ENCODE peak calls at places on chromosomes 12 and 14, in seven cellular contexts. L is lung; S is K562; C is brain microvascular endothelial cell; E is uterus; H is CD8-positive, alpha-beta T cell; P is upper lobe of right lung. F is an unnamed sample.

GRCh38 chr12:27571463-27571862 is 47.5 kb downstream of the PPFIBP1 start:
- DNase-seq in S (no peak), H (no peak), L (no peak), C (peak), E (no peak), P (no peak), F (no peak)

GRCh38 chr12:131222271-131223139 is 268.8 kb downstream of the ADGRD1 start:
- DNase-seq in H (no peak), S (no peak), C (no peak), L (no peak), E (no peak), P (peak), F (peak)

GRCh38 chr12:57536597-57536942 is 10.4 kb downstream of the DCTN2 start:
- DNase-seq in C (no peak), S (no peak), E (no peak), P (no peak), L (no peak), H (no peak), F (no peak)

GRCh38 chr14:103597623-103598372 is 31.2 kb upstream of the KLC1 start:
- DNase-seq in C (peak), L (no peak), S (peak), E (peak), P (no peak), H (no peak), F (no peak)

GRCh38 chr12:57093412-57094193 is 4.7 kb downstream of the NAB2 start:
- DNase-seq in H (peak), E (peak), C (peak), S (peak), P (peak), L (peak), F (peak)

GRCh38 chr12:89344862-89345202 is 7.5 kb downstream of the DUSP6 start:
- DNase-seq in C (no peak), S (no peak), L (no peak), H (no peak), E (no peak), P (no peak), F (no peak)

GRCh38 chr12:70643927-70644326 is 6.7 kb upstream of the PTPRB start:
- DNase-seq in C (no peak), H (no peak), E (no peak), L (no peak), P (no peak), S (no peak), F (no peak)

GRCh38 chr14:103121846-103122577 is 1.2 kb upstream of the TNFAIP2 start:
- DNase-seq in H (no peak), S (peak), P (peak), L (peak), E (peak), C (no peak), F (peak)

GRCh38 chr12:54934419-54934818 is 50.1 kb downstream of the TESPA1 start:
- DNase-seq in P (no peak), E (no peak), L (no peak), H (no peak), S (no peak), C (no peak), F (no peak)

GRCh38 chr12:75878382-75878720 is 153.2 kb downstream of the PHLDA1 start:
- DNase-seq in C (peak), E (no peak), H (no peak), L (no peak), S (no peak), P (no peak), F (no peak)

GRCh38 chr14:36660736-36661505 is 739 bp upstream of the PAX9 start:
- DNase-seq in H (no peak), S (no peak), L (no peak), P (no peak), E (no peak), C (no peak), F (no peak)

GRCh38 chr14:102063808-102064429 is 22.9 kb downstream of the HSP90AA1 start:
- DNase-seq in P (peak), H (no peak), L (no peak), S (no peak), E (no peak), C (no peak), F (no peak)

GRCh38 chr12:71504471-71504852 is 64.9 kb downstream of the LGR5 start:
- DNase-seq in P (no peak), C (no peak), S (no peak), L (no peak), H (no peak), E (no peak), F (no peak)

GRCh38 chr14:89957791-89958190 is 2.1 kb downstream of the TDP1 start:
- DNase-seq in S (no peak), E (no peak), H (no peak), P (no peak), C (peak), L (no peak), F (no peak)

GRCh38 chr12:101923049-101923718 is 45.8 kb downstream of the DRAM1 start:
- DNase-seq in S (no peak), C (no peak), L (no peak), H (no peak), P (no peak), E (no peak), F (no peak)

GRCh38 chr12:3777206-3777809 is 24.4 kb upstream of the CRACR2A start:
- DNase-seq in L (no peak), H (no peak), P (no peak), C (peak), E (no peak), S (peak), F (no peak)

GRCh38 chr12:22415342-22416309 is 81.1 kb upstream of the ST8SIA1 start:
- DNase-seq in L (no peak), H (no peak), C (no peak), S (no peak), E (no peak), P (no peak), F (peak)

GRCh38 chr12:53625373-53625945 is 723 bp downstream of the ATF7 start:
- DNase-seq in S (peak), E (no peak), P (no peak), L (no peak), H (no peak), C (no peak), F (no peak)

DNA sequence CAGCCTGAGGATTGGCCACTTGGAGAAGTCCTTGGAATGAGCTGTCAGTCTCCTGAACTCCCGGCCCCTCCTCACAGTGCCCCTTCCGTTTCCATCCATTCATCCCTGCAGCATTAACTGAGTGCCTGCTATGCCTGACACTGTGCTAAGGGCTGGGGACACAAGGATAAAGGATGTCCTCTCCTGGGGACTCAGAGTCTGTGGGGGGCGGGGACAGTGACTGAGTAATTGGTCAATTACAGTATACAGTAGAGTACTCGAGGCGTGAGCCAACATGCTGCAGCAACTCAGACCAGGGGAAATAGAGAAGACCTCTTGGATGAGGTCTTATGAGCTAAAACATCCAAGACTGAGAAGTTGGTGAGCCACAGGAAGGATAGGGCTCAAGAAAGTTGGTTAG is 43.4 kb upstream of the PWP1 start:
- DNase-seq in C (no peak), P (no peak), L (no peak), E (no peak), S (no peak), H (no peak), F (no peak)
- H3K27ac ChIP-seq in C (no peak), P (no peak), L (no peak), E (no peak), S (no peak), H (no peak), F (no peak)

GRCh38 chr12:536751-537150 is 77.0 kb downstream of the B4GALNT3 start:
- DNase-seq in E (no peak), H (no peak), L (no peak), P (no peak), C (no peak), S (no peak), F (no peak)
- TF ChIP-seq CTCF in E (no peak), H (no peak), L (no peak), P (no peak), C (no peak), S (no peak), F (no peak)

DNA sequence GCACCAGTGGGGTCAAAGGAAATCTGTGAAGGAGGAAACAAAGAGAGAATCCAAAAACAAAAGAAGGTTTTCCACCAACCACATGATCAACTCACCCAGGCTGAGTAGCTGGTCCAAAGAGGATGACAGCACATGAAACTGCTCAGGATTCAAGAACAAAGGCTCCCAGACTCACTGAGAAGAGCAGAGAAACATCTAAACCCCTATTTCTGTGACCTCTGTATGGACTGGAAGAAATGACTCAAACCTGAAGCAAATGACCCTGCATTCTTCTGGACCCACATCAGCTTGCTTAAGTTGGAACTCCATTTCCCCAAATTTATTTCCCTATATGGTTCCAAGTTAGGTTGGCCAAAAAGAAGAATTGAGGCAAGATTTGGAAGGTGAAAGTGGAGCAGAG is 26.3 kb downstream of the TC2N start:
- DNase-seq in E (no peak), L (no peak), S (no peak), P (no peak), C (no peak), H (no peak), F (no peak)
- H3K27ac ChIP-seq in E (no peak), L (no peak), S (no peak), P (no peak), C (no peak), H (no peak), F (no peak)

GRCh38 chr14:104940526-104941150 is 16.0 kb downstream of the PLD4 start:
- DNase-seq in S (no peak), E (peak), H (no peak), P (peak), L (no peak), C (no peak), F (no peak)
- TF ChIP-seq CTCF in S (peak), E (no peak), H (no peak), P (no peak), L (no peak), C (peak), F (no peak)

DNA sequence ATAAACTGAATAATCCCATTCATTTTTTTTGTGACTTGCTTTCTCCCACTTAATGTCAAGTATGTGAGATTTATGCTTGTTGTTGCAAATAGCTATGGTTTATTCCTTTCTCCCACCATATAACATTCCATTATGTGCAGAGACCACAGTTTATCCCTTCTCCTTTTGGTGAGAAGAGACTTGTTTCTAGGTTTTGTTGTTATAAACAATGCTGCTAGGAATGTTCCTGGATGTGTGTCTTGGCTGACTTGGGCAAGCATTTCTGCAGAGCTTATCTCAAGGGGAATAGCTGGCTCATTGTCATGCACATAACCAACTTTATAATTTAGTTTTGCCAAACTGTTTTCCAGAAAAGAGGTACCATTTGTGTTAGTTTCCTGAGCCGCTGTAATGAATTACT is 47.6 kb upstream of the PPP1CC start:
- DNase-seq in P (no peak), E (no peak), H (no peak), L (no peak), S (no peak), C (no peak), F (no peak)
- H3K27ac ChIP-seq in P (no peak), E (no peak), H (no peak), L (no peak), S (no peak), C (no peak), F (no peak)

DNA sequence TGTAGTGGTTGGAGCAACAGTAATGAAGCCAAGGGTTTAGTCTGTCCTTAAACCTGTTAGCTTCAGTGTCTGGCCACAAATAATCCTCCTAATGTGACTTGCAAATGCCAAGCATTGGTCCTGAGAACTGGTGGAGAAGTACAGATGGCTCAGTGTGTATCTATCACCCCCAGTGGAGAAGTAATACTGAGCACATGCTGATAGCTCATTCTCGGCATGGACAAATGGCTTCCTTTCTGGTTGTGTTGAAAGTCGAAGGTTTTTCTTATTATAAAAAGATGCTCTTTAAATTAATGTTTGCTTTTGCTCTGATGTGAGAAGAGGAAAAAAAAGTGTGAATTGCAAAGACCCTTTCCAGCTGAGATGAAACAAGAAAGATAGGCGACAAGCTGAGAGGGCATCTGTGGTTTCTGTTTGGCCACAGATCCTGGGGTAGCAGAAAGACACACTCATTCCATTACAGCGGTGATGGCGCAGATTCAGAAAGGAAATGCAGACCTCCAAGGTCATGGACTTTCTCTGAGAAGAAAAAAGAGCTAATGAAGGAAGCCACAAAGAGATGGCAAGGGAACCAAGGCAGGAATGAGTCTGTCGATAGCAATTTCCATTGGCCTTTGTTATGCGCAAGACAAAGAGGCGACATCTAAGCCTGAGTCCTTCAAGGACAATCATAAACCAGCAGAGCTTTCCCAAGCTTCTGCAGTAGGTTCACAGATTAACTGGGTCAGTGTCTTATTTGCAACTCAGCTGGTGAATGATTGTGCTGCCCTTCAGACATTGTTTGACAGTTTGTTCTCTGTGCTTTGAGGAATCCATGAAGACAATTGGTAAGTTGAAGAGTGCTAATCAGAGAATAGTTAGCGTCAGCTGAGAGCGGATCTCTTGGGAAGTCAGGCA is 155.5 kb upstream of the RGS6 start:
- DNase-seq in P (no peak), L (no peak), E (no peak), H (no peak), C (no peak), S (no peak), F (no peak)
- TF ChIP-seq CTCF in P (no peak), L (no peak), E (no peak), H (no peak), C (no peak), S (no peak), F (no peak)

GRCh38 chr14:105941226-105942166 is 415.1 kb downstream of the TMEM121 start:
- DNase-seq in C (no peak), S (no peak), L (peak), H (no peak), P (no peak), E (no peak), F (no peak)

GRCh38 chr14:105944632-105945610 is 418.5 kb downstream of the TMEM121 start:
- DNase-seq in L (peak), S (peak), H (peak), E (peak), C (no peak), P (peak), F (peak)

GRCh38 chr14:105947599-105947998 is 421.2 kb downstream of the TMEM121 start:
- DNase-seq in S (no peak), L (peak), E (no peak), P (no peak), C (no peak), H (no peak), F (no peak)

GRCh38 chr14:105943973-105944602 is 417.7 kb downstream of the TMEM121 start:
- DNase-seq in H (no peak), C (no peak), L (peak), S (no peak), P (no peak), E (no peak), F (no peak)

DNA sequence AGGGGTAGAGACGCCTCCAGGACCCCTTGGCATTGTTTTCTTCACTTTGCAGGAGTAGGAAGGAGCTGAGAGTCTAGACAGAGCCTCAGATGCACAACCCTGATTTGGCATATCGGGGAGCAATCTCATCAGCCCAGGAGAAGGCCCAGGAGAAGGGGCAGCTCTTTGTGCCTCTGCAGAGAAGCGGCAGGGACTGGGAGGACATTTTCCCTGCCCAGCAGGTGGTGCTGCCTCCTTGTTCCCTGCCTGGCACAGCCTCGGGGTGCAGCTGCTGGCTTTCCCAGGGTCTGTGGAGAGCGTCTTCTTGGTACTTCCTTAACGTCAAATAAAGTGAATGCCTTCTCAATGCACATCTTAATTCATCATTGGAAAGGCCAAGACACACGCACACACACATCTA is 419.5 kb downstream of the TMEM121 start:
- DNase-seq in L (peak), E (no peak), H (no peak), C (no peak), S (no peak), P (no peak), F (no peak)
- H3K27ac ChIP-seq in L (no peak), E (no peak), H (no peak), C (no peak), S (no peak), P (no peak), F (no peak)

GRCh38 chr14:105414456-105415371 is 4.9 kb upstream of the MTA1 start:
- DNase-seq in L (peak), S (peak), C (peak), P (peak), E (peak), H (peak), F (peak)
- TF ChIP-seq CTCF in L (peak), S (peak), C (peak), P (peak), E (peak), H (peak), F (peak)

GRCh38 chr12:113965951-113966797 is at the start of gene RBM19:
- DNase-seq in P (peak), E (peak), L (peak), H (peak), S (peak), C (peak), F (peak)
- H3K27ac ChIP-seq in P (peak), E (peak), L (peak), H (peak), S (peak), C (peak), F (no peak)

DNA sequence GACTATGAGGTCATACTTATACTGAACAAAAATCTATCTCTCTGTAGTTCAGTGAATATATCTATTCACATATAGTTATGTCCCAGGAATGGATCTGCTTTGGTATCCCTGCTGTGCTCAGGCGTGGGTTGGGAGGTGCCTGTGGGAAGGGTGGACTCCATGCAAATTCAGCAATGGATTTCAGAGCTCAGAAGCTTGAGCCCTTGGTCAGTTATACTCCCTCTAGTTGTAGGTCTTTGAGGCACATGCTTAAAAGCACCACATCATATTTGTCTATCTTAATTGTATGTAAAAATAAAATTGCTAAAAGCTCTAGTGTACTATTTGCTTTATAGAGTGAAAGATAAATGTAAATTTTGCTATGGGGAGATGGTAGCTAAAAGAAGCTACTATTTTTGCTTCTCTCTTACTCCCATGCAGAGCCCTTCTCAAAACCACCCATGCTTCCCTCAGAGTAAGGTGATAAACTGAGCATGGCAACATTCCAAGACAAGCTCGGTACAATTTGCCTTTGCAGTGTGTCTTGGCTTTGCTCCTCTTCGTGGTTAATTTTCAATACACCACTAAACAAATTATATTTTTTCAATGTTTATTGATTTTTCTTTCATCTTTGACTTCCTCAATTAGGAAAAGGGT is 54.9 kb downstream of the SLC16A7 start:
- DNase-seq in P (no peak), E (no peak), C (no peak), L (no peak), S (no peak), H (no peak), F (no peak)
- TF ChIP-seq CTCF in P (no peak), E (no peak), C (peak), L (no peak), S (no peak), H (no peak), F (no peak)